ENCODE peak calls at places on chromosomes 12 and 14, in six cellular contexts. X, E, R, H, G and T are unnamed samples.

GRCh38 chr12:117680311-117680710 is 288.5 kb downstream of the KSR2 start:
- DNase-seq in X (no peak), E (no peak), R (no peak), H (no peak), G (no peak), T (no peak)

GRCh38 chr14:92586966-92587365 is 73.4 kb downstream of the RIN3 start:
- DNase-seq in X (no peak), E (no peak), R (no peak), H (no peak), G (no peak), T (peak)

GRCh38 chr12:121116318-121117225 is 16.1 kb upstream of the P2RX7 start:
- DNase-seq in X (no peak), E (no peak), R (peak), H (no peak), G (no peak), T (no peak)

GRCh38 chr12:96247567-96247962 is 53.4 kb downstream of the ELK3 start:
- DNase-seq in X (peak), E (no peak), R (no peak), H (no peak), G (no peak), T (no peak)

GRCh38 chr14:56199095-56199975 is 81.1 kb downstream of the PELI2 start:
- DNase-seq in X (peak), E (peak), R (no peak), H (peak), G (no peak), T (peak)

GRCh38 chr14:20656274-20656673 is 14.8 kb upstream of the OR6S1 start:
- DNase-seq in X (no peak), E (no peak), R (no peak), H (no peak), G (no peak), T (no peak)

GRCh38 chr14:103744621-103745395 is 29.2 kb downstream of the ZFYVE21 start:
- DNase-seq in X (no peak), E (no peak), R (no peak), H (no peak), G (no peak), T (peak)

GRCh38 chr14:24310666-24311604 is at the start of gene LTB4R:
- DNase-seq in X (no peak), E (no peak), R (no peak), H (no peak), G (peak), T (peak)

GRCh38 chr12:39905152-39905551 is 200.7 kb downstream of the SLC2A13 start:
- DNase-seq in X (no peak), E (no peak), R (no peak), H (peak), G (no peak), T (peak)

GRCh38 chr12:92010368-92010767 is 135.3 kb downstream of the BTG1 start:
- DNase-seq in X (no peak), E (no peak), R (no peak), H (no peak), G (no peak), T (no peak)

GRCh38 chr12:112328411-112329124 is 53.7 kb downstream of the HECTD4 start:
- DNase-seq in X (no peak), E (no peak), R (no peak), H (no peak), G (no peak), T (no peak)

GRCh38 chr14:58584383-58584782 is 53.4 kb upstream of the DACT1 start:
- DNase-seq in X (no peak), E (no peak), R (no peak), H (no peak), G (no peak), T (no peak)

GRCh38 chr12:42779186-42779859 is 189.8 kb upstream of the PRICKLE1 start:
- DNase-seq in X (no peak), E (no peak), R (no peak), H (peak), G (no peak), T (no peak)

GRCh38 chr12:91574391-91574790 is 391.8 kb upstream of the DCN start:
- DNase-seq in X (no peak), E (no peak), R (no peak), H (no peak), G (no peak), T (no peak)

GRCh38 chr12:108734200-108734906 is 3.0 kb upstream of the CORO1C start:
- DNase-seq in X (peak), E (peak), R (peak), H (no peak), G (peak), T (no peak)

GRCh38 chr12:31234955-31235867 is 90.7 kb downstream of the SINHCAF start:
- DNase-seq in X (peak), E (no peak), R (peak), H (no peak), G (peak), T (no peak)

GRCh38 chr14:85487215-85487614 is 42.7 kb upstream of the FLRT2 start:
- DNase-seq in X (no peak), E (no peak), R (no peak), H (no peak), G (no peak), T (no peak)

GRCh38 chr12:63915105-63915830 is 70.8 kb downstream of the SRGAP1 start:
- DNase-seq in X (peak), E (no peak), R (no peak), H (no peak), G (no peak), T (no peak)

GRCh38 chr14:73741876-73742519 is 27.8 kb upstream of the PNMA1 start:
- DNase-seq in X (no peak), E (no peak), R (no peak), H (no peak), G (no peak), T (peak)

GRCh38 chr12:6074394-6074793 is 50.1 kb downstream of the VWF start:
- DNase-seq in X (no peak), E (no peak), R (no peak), H (no peak), G (no peak), T (no peak)

GRCh38 chr14:52356025-52356424 is 41.9 kb downstream of the PTGER2 start:
- DNase-seq in X (peak), E (no peak), R (no peak), H (no peak), G (no peak), T (no peak)

GRCh38 chr12:129190827-129191226 is 337.5 kb downstream of the GLT1D1 start:
- DNase-seq in X (no peak), E (no peak), R (no peak), H (no peak), G (no peak), T (no peak)

GRCh38 chr12:22116376-22116775 is 70.4 kb downstream of the CMAS start:
- DNase-seq in X (no peak), E (no peak), R (no peak), H (no peak), G (no peak), T (no peak)

GRCh38 chr12:46246021-46246700 is 22.7 kb downstream of the SLC38A1 start:
- DNase-seq in X (no peak), E (no peak), R (no peak), H (no peak), G (no peak), T (no peak)

GRCh38 chr12:123713398-123714301 is 1.5 kb downstream of the ATP6V0A2 start:
- DNase-seq in X (no peak), E (no peak), R (peak), H (no peak), G (peak), T (no peak)
- TF ChIP-seq EP300 in X (no peak), E (no peak), R (no peak), H (no peak), G (no peak), T (no peak)

DNA sequence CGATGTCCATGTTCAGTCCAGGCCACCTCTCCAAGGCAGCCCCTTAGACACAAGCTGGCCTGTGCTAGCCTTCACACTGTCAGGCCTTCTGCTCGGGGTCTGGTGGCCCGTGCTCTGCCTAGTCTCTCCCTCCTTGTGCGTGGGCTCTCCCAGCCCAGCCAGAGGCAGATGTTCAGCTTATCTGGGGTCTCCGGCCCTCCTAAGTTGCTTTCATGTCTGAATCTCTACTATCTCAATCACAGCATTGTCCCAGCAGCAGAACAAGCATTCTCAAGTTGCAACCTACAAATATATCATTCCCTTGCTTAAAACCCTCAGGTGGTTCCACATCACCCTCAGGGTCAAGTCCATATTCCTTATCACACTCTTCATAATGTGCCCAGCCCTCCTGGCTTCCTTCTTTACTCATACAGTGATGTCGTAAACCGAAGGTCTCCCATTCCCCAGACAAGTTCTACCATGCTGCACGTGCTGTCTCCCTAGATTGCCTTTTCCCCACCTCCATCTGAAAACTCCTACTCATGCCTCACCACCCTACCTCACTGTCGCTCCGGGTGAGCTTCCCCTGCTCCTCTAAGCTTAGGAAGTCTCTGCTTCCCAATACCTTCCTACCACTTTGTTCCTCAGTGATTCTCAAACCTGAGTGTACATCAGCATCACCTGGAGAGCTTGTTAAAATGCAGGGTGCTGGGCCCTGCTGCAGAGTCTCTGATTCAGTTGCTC is 1.5 kb downstream of the KRT73 start:
- DNase-seq in X (no peak), E (no peak), R (no peak), H (no peak), G (no peak), T (no peak)
- H3K27ac ChIP-seq in X (no peak), E (no peak), R (no peak), H (no peak), G (no peak), T (no peak)

GRCh38 chr14:23301288-23301968 is 1.2 kb downstream of the PPP1R3E start:
- DNase-seq in X (peak), E (peak), R (peak), H (peak), G (peak), T (peak)
- TF ChIP-seq EP300 in X (no peak), E (peak), R (peak), H (peak), G (no peak), T (no peak)

GRCh38 chr14:64422753-64423152 is 34.6 kb downstream of the MTHFD1 start:
- DNase-seq in X (no peak), E (no peak), R (no peak), H (no peak), G (no peak), T (no peak)
- H3K27ac ChIP-seq in X (no peak), E (peak), R (no peak), H (no peak), G (no peak), T (no peak)